ENCODE peak calls at places on chromosomes 4 and X, in nine cellular contexts. U, J, D, M, T, A, H, I and F are unnamed samples.

GRCh38 chr4:184514121-184514988 is 40.0 kb upstream of the IRF2 start:
- DNase-seq in J (peak; percentile 45), H (no peak), D (no peak), A (peak; percentile 91), U (peak; percentile 21), I (peak; percentile 82), M (peak; percentile 51), T (peak; percentile 96), F (no peak)

GRCh38 chr4:28436191-28437080 is 1575.8 kb downstream of the STIM2 start:
- DNase-seq in I (no peak), T (no peak), D (no peak), H (no peak), U (no peak), J (peak; percentile 77), A (no peak), M (no peak), F (no peak)

GRCh38 chrX:53713987-53714579 is 27.6 kb upstream of the HUWE1 start:
- DNase-seq in T (no peak), H (no peak), J (no peak), M (no peak), D (no peak), U (no peak), I (no peak), A (no peak), F (no peak)

GRCh38 chr4:118086334-118086733 is 52.0 kb downstream of the NDST3 start:
- DNase-seq in A (peak; percentile 74), D (no peak), H (no peak), J (peak; percentile 51), T (peak; percentile 26), M (peak; percentile 6), U (no peak), I (no peak), F (no peak)

GRCh38 chr4:121666091-121666679 is 30.6 kb downstream of the ANXA5 start:
- DNase-seq in A (no peak), T (no peak), J (no peak), D (no peak), M (no peak), U (no peak), H (no peak), I (peak; percentile 62), F (no peak)

GRCh38 chr4:8332891-8333331 is 63.4 kb downstream of the HTRA3 start:
- DNase-seq in I (no peak), U (peak; percentile 1), J (no peak), D (no peak), A (no peak), H (no peak), M (no peak), T (no peak), F (no peak)

GRCh38 chrX:49282647-49283011 is 13.0 kb downstream of the PPP1R3F start:
- DNase-seq in H (peak; percentile 64), T (no peak), J (no peak), M (no peak), I (no peak), U (no peak), A (peak; percentile 11), D (no peak), F (no peak)

GRCh38 chrX:95885074-95885473 is 799.6 kb upstream of the DIAPH2 start:
- DNase-seq in A (no peak), T (no peak), H (no peak), U (no peak), J (peak; percentile 1), M (no peak), I (no peak), D (no peak), F (no peak)

GRCh38 chrX:124194209-124194608 is 138.3 kb upstream of the TEX13D start:
- DNase-seq in U (no peak), D (no peak), M (no peak), T (peak; percentile 28), H (no peak), I (no peak), J (no peak), A (no peak), F (no peak)

GRCh38 chr4:8398347-8398746 is 42.2 kb downstream of the ACOX3 start:
- DNase-seq in I (no peak), T (no peak), M (no peak), H (no peak), U (no peak), D (no peak), J (no peak), A (no peak), F (no peak)

GRCh38 chr4:174474457-174475075 is 47.7 kb downstream of the HPGD start:
- DNase-seq in H (peak; percentile 39), T (no peak), A (no peak), U (no peak), D (no peak), M (no peak), J (no peak), I (no peak), F (no peak)

GRCh38 chr4:110514889-110515479 is 39.0 kb downstream of the ENPEP start:
- DNase-seq in D (no peak), T (peak; percentile 39), H (peak; percentile 42), I (no peak), A (peak; percentile 7), M (peak; percentile 62), U (no peak), J (peak; percentile 49), F (no peak)

GRCh38 chrX:103584606-103585005 is 709 bp upstream of the TCEAL4 start:
- DNase-seq in M (peak; percentile 1), D (no peak), J (no peak), I (no peak), U (no peak), T (no peak), A (no peak), H (no peak), F (no peak)

GRCh38 chr4:186204103-186204559 is 12.8 kb downstream of the CYP4V2 start:
- DNase-seq in A (peak; percentile 66), U (no peak), J (no peak), T (no peak), I (no peak), M (no peak), D (peak; percentile 37), H (no peak), F (peak; percentile 74)

GRCh38 chrX:152904151-152905080 is 6.5 kb downstream of the ZNF185 start:
- DNase-seq in I (no peak), H (peak; percentile 46), M (peak; percentile 46), J (peak; percentile 83), U (no peak), A (peak; percentile 73), T (peak; percentile 83), D (no peak), F (peak; percentile 10)

GRCh38 chrX:99184153-99184552 is 1225.9 kb downstream of the PCDH19 start:
- DNase-seq in T (no peak), M (no peak), H (peak; percentile 3), D (no peak), J (no peak), A (no peak), I (no peak), U (no peak), F (no peak)

GRCh38 chrX:47662144-47662657 is 3.2 kb upstream of the UXT start:
- DNase-seq in D (no peak), A (peak; percentile 86), I (no peak), H (no peak), T (peak; percentile 70), J (peak; percentile 95), U (no peak), M (peak; percentile 55), F (no peak)

GRCh38 chrX:72712094-72712755 is 1.9 kb downstream of the PHKA1 start:
- DNase-seq in U (no peak), T (no peak), M (no peak), J (no peak), I (no peak), A (no peak), D (no peak), H (no peak), F (no peak)

GRCh38 chrX:32524385-32524784 is 687.0 kb downstream of the DMD start:
- DNase-seq in D (no peak), H (no peak), I (no peak), T (no peak), M (no peak), J (no peak), A (no peak), U (no peak), F (no peak)

GRCh38 chrX:141969706-141970105 is 66.0 kb downstream of the MAGEC1 start:
- DNase-seq in D (no peak), A (no peak), J (no peak), U (no peak), T (no peak), M (no peak), I (no peak), H (no peak), F (no peak)

GRCh38 chr4:102263024-102263787 is 82.1 kb downstream of the SLC39A8 start:
- DNase-seq in U (no peak), D (no peak), M (peak; percentile 64), T (peak; percentile 40), H (peak; percentile 67), J (peak; percentile 84), I (no peak), A (peak; percentile 10), F (no peak)

GRCh38 chr4:43251760-43252317 is 359.3 kb downstream of the GRXCR1 start:
- DNase-seq in A (peak; percentile 9), U (no peak), M (no peak), D (no peak), J (no peak), T (no peak), I (no peak), H (no peak), F (no peak)

GRCh38 chr4:129526812-129527211 is 430.9 kb downstream of the C4orf33 start:
- DNase-seq in U (no peak), H (peak; percentile 5), A (no peak), M (no peak), T (no peak), J (no peak), D (no peak), I (no peak), F (no peak)

GRCh38 chr4:120228086-120228485 is 161.4 kb upstream of the MAD2L1 start:
- DNase-seq in I (no peak), D (no peak), M (no peak), J (no peak), A (no peak), H (no peak), T (no peak), U (no peak), F (no peak)

GRCh38 chrX:136168929-136169735 is 21.8 kb downstream of the FHL1 start:
- DNase-seq in I (peak; percentile 33), J (peak; percentile 80), U (no peak), A (peak; percentile 86), H (no peak), T (peak; percentile 89), M (no peak), D (no peak), F (no peak)

GRCh38 chr4:158208931-158209640 is 1.2 kb upstream of the TMEM144 start:
- DNase-seq in M (no peak), A (no peak), J (no peak), D (no peak), I (no peak), T (no peak), U (no peak), H (no peak), F (no peak)

GRCh38 chr4:184344435-184344834 is 126.8 kb upstream of the ENPP6 start:
- DNase-seq in J (no peak), D (no peak), U (no peak), A (no peak), T (no peak), H (no peak), M (no peak), I (no peak), F (no peak)

GRCh38 chr4:107666134-107666533 is 53.9 kb downstream of the PAPSS1 start:
- DNase-seq in H (no peak), I (no peak), D (no peak), M (peak; percentile 20), J (peak; percentile 16), A (peak; percentile 22), T (peak; percentile 53), U (no peak), F (no peak)

GRCh38 chr4:136829298-136829697 is 703.0 kb downstream of the PCDH18 start:
- DNase-seq in A (no peak), H (no peak), M (no peak), T (no peak), J (no peak), U (no peak), I (no peak), D (no peak), F (no peak)

GRCh38 chrX:63918611-63919010 is 133.6 kb upstream of the ARHGEF9 start:
- DNase-seq in J (peak; percentile 34), D (no peak), M (peak; percentile 16), T (no peak), I (no peak), A (peak; percentile 35), H (peak; percentile 13), U (no peak), F (no peak)

GRCh38 chr4:174427562-174428140 is 94.6 kb downstream of the HPGD start:
- DNase-seq in M (no peak), J (no peak), A (no peak), D (no peak), I (no peak), U (no peak), H (no peak), T (no peak), F (no peak)